ENCODE peak calls at places on chromosomes 5 and 9, in six cellular contexts. Y is thoracic aorta, L is transverse colon, P is fibroblast of lung, E is tibial nerve, V is cardiac fibroblast. M is an unnamed sample.

GRCh38 chr5:103724272-103724671 is 161.7 kb upstream of the NUDT12 start:
- DNase-seq in Y (no peak), L (no peak), P (no peak), E (no peak), V (no peak), M (no peak)

GRCh38 chr9:134391319-134392231 is 65.3 kb downstream of the RXRA start:
- DNase-seq in Y (no peak), L (peak), P (no peak), E (no peak), V (no peak), M (no peak)

GRCh38 chr5:131814990-131815389 is 18.2 kb upstream of the FNIP1 start:
- DNase-seq in Y (no peak), L (no peak), P (peak), E (no peak), V (peak), M (no peak)

GRCh38 chr5:124330595-124330994 is 415.8 kb downstream of the ZNF608 start:
- DNase-seq in Y (no peak), L (no peak), P (no peak), E (no peak), V (peak), M (no peak)

GRCh38 chr5:146675700-146676099 is 159.7 kb upstream of the GPR151 start:
- DNase-seq in Y (no peak), L (no peak), P (no peak), E (no peak), V (no peak), M (no peak)

GRCh38 chr5:107615173-107615856 is 55.4 kb downstream of the EFNA5 start:
- DNase-seq in Y (no peak), L (no peak), P (no peak), E (no peak), V (peak), M (no peak)

GRCh38 chr9:128310461-128310860 is 11.8 kb downstream of the TRUB2 start:
- DNase-seq in Y (no peak), L (no peak), P (no peak), E (no peak), V (no peak), M (no peak)

GRCh38 chr9:127525426-127526188 is 74.3 kb downstream of the LRSAM1 start:
- DNase-seq in Y (no peak), L (no peak), P (peak), E (no peak), V (peak), M (no peak)

GRCh38 chr5:102536323-102536928 is 37.6 kb upstream of the SLCO6A1 start:
- DNase-seq in Y (no peak), L (no peak), P (peak), E (no peak), V (peak), M (no peak)

GRCh38 chr9:14052346-14052745 is 261.6 kb downstream of the NFIB start:
- DNase-seq in Y (no peak), L (no peak), P (no peak), E (no peak), V (no peak), M (no peak)

GRCh38 chr9:124551472-124552339 is 44.5 kb upstream of the NR5A1 start:
- DNase-seq in Y (no peak), L (peak), P (peak), E (no peak), V (peak), M (no peak)

GRCh38 chr5:154221371-154221896 is 30.9 kb downstream of the GALNT10 start:
- DNase-seq in Y (no peak), L (peak), P (peak), E (no peak), V (peak), M (no peak)

GRCh38 chr5:135356522-135357318 is 42.3 kb downstream of the MACROH2A1 start:
- DNase-seq in Y (no peak), L (peak), P (peak), E (peak), V (peak), M (peak)

GRCh38 chr5:91101777-91102379 is 281.2 kb downstream of the ARRDC3 start:
- DNase-seq in Y (peak), L (peak), P (peak), E (peak), V (peak), M (peak)

GRCh38 chr5:157912621-157913325 is 53.8 kb upstream of the CLINT1 start:
- DNase-seq in Y (no peak), L (peak), P (no peak), E (no peak), V (no peak), M (peak)

GRCh38 chr9:2817987-2818386 is 25.9 kb downstream of the PUM3 start:
- DNase-seq in Y (no peak), L (no peak), P (peak), E (no peak), V (peak), M (no peak)

GRCh38 chr5:51386916-51387853 is 3.9 kb downstream of the ISL1 start:
- DNase-seq in Y (no peak), L (no peak), P (no peak), E (no peak), V (no peak), M (no peak)

GRCh38 chr9:21634951-21635350 is 152.8 kb upstream of the IFNE start:
- DNase-seq in Y (no peak), L (no peak), P (no peak), E (no peak), V (no peak), M (no peak)

GRCh38 chr5:12312343-12312742 is 408.1 kb upstream of the CTNND2 start:
- DNase-seq in Y (no peak), L (no peak), P (no peak), E (no peak), V (no peak), M (no peak)

GRCh38 chr5:3010301-3010952 is 258.9 kb upstream of the IRX2 start:
- DNase-seq in Y (no peak), L (no peak), P (no peak), E (no peak), V (no peak), M (peak)

GRCh38 chr9:129720865-129721545 is 31.8 kb downstream of the PTGES start:
- DNase-seq in Y (no peak), L (no peak), P (no peak), E (no peak), V (no peak), M (no peak)

GRCh38 chr5:180642181-180643140 is 6.9 kb downstream of the FLT4 start:
- DNase-seq in Y (no peak), L (peak), P (no peak), E (no peak), V (no peak), M (no peak)

GRCh38 chr9:101081641-101082040 is 53.1 kb downstream of the PLPPR1 start:
- DNase-seq in Y (no peak), L (no peak), P (no peak), E (no peak), V (no peak), M (no peak)

GRCh38 chr9:121610638-121610953 is 40.8 kb upstream of the DAB2IP start:
- DNase-seq in Y (no peak), L (no peak), P (no peak), E (no peak), V (no peak), M (no peak)
- TF ChIP-seq CTCF in Y (no peak), L (no peak), P (no peak), E (no peak), V (no peak), M (no peak)

DNA sequence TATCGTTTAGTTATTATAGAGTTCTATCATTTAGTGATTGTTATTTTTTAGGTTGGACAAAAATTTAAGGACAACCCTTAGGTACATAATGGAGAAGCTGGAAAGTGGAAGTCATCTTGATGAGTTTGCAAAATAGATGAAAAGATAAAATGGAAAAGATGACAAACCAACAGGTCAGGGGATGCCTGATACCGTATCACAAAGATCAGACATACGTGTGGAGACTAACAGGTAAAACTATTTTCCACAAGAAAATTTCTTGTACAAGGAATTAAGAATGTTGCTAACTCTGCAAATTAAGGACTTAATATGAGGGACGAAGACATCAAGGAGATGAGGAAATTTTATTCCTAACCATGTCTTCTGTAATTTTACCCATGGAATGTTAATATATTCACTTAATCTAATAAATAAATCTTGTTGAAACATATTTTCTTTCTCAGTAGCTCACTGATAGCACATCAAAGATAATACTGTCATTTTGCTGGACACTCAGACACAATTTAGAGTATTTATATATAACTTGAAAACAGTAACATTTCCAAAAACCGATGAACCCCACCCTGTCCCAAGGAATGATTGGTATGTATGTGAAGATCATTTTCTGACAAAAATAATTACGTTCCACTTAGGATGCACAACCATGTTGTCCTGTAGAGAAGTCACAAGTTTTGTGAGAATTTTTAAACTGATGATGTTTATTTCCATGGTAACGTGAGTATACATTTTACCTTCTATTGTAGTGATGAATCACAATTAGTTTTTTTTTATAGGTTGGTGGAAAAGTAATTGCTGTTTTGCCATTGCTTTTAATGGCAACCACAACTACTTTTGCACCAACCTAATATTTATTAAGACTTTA is 2.6 kb downstream of the LURAP1L start:
- DNase-seq in Y (no peak), L (no peak), P (no peak), E (no peak), V (peak), M (no peak)
- H3K4me3 ChIP-seq in Y (peak), L (peak), P (peak), E (peak), V (peak), M (peak)

DNA sequence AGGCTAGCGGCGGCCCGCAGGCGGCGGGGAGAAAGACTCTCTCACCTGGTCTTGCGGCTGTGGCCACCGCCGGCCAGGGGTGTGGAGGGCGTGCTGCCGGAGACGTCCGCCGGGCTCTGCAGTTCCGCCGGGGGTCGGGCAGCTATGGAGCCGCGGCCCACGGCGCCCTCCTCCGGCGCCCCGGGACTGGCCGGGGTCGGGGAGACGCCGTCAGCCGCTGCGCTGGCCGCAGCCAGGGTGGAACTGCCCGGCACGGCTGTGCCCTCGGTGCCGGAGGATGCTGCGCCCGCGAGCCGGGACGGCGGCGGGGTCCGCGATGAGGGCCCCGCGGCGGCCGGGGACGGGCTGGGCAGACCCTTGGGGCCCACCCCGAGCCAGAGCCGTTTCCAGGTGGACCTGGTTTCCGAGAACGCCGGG is 253 bp downstream of the SLC12A2 start:
- DNase-seq in Y (peak), L (no peak), P (peak), E (no peak), V (peak), M (no peak)
- TF ChIP-seq CTCF in Y (peak), L (peak), P (peak), E (peak), V (no peak), M (no peak)

GRCh38 chr5:156326718-156327259 is at the start of gene SGCD:
- DNase-seq in Y (peak), L (peak), P (peak), E (peak), V (peak), M (peak)
- H3K4me3 ChIP-seq in Y (peak), L (peak), P (peak), E (peak), V (no peak), M (no peak)

GRCh38 chr5:111223790-111224560 is at the start of gene CAMK4:
- DNase-seq in Y (no peak), L (peak), P (peak), E (peak), V (peak), M (no peak)
- TF ChIP-seq CTCF in Y (no peak), L (no peak), P (peak), E (no peak), V (peak), M (no peak)

DNA sequence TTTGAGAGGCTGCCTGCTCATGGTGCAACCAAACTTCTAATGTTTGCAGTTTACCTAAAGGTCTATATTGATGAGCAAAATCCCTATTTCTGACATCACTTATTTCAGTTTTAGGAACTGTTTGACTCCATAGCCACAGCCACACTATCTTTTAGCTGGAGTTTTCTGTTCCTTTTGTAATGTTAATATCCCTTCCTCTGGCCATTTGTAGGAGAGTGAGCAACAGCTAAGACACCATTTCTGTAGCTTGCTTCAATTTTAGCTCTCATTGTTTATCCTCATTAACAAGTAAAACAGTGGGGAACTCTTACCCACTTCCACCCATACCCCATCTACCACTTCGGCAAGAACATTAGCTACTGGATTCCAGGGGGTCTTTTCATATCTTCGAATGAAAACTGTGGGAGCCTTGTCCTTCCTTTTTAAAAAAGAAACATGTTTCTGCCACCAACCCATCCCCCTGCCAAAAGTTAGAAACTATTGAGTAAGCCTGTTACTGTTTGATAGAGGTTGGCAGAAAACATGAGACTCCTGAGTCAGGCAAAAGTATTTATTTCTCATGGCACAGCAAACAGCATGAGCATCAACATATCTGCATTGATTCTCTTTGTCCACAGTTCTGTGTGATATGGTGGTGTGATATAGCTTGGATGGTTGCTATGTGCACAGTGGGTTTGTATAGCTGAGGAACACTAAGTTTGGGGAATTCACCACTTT is 174.1 kb downstream of the MEF2C start:
- DNase-seq in Y (no peak), L (no peak), P (no peak), E (no peak), V (no peak), M (no peak)
- H3K4me3 ChIP-seq in Y (no peak), L (no peak), P (no peak), E (no peak), V (no peak), M (no peak)

DNA sequence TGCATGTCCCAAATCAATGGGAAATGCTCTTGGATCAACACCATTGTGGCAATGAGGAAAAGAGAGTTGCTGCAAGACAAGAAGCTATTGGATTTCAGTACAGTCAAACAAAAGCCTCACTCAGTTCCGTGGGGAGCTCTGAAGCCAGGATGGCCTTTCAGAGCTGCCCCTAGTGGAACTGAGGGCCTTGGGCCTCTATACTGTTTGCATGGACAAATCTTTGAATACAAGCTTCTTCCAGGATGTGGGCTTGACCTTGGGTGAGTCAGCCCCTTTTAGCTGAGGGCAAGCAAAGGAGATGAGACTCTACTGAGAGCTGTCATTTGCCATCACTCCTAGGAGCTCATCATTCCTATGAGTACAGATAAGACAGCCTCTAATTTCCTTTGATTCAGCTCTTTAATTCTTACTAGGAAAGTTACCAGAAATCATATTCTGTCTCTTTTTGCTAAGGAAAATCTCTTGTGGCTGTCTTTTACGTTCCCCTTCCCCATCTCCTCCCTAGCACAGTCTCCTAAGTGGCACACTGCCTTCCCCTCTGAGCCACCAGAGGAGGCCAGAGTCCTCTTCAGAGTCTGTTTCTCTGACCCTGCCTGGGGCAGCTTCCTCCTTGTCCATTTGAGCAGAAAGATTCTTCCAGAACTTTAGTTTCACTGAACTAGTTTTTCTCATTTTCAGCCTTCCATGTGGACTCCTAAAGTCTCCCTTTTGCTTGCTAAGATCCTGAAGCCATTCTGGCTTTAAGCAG is 168.8 kb upstream of the POC5 start:
- DNase-seq in Y (no peak), L (no peak), P (no peak), E (no peak), V (no peak), M (no peak)
- TF ChIP-seq CTCF in Y (no peak), L (no peak), P (no peak), E (no peak), V (no peak), M (no peak)

GRCh38 chr5:68221488-68221887 is 5.9 kb downstream of the PIK3R1 start:
- DNase-seq in Y (no peak), L (no peak), P (no peak), E (no peak), V (no peak), M (no peak)

GRCh38 chr5:68220914-68221313 is 5.4 kb downstream of the PIK3R1 start:
- DNase-seq in Y (no peak), L (no peak), P (no peak), E (no peak), V (no peak), M (no peak)

GRCh38 chr5:68220260-68220659 is 4.7 kb downstream of the PIK3R1 start:
- DNase-seq in Y (no peak), L (no peak), P (no peak), E (no peak), V (no peak), M (no peak)

GRCh38 chr5:68222824-68223354 is 7.3 kb downstream of the PIK3R1 start:
- DNase-seq in Y (no peak), L (no peak), P (no peak), E (no peak), V (no peak), M (no peak)

GRCh38 chr5:68222310-68222709 is 6.8 kb downstream of the PIK3R1 start:
- DNase-seq in Y (no peak), L (no peak), P (no peak), E (no peak), V (no peak), M (no peak)
- H3K4me3 ChIP-seq in Y (no peak), L (no peak), P (no peak), E (peak), V (no peak), M (no peak)

M was measured in lower leg skin.